ENCODE peak calls at places on chromosomes 12 and 14, in nine cellular contexts. One of them, this sample, is unnamed. For H3K4me1, the result is how much of the 10 kb centered on the place peaks cover.

GRCh38 chr12:96195845-96196451 is 1.8 kb downstream of the ELK3 start:
- DNase-seq in endodermal cell: peak
- DNase-seq in left ventricle myocardium inferior: no peak
- DNase-seq in GM12878: no peak
- DNase-seq in cardiac muscle cell: peak
- DNase-seq in tibial nerve: no peak
- DNase-seq in neural progenitor cell: peak
- DNase-seq in effector memory CD4-positive, alpha-beta T cell: no peak
- DNase-seq in Peyer's patch: peak
- DNase-seq in this sample: peak

GRCh38 chr12:88181881-88182280 is 39.8 kb downstream of the TMTC3 start:
- DNase-seq in effector memory CD4-positive, alpha-beta T cell: no peak
- DNase-seq in left ventricle myocardium inferior: no peak
- DNase-seq in Peyer's patch: no peak
- DNase-seq in cardiac muscle cell: no peak
- DNase-seq in neural progenitor cell: no peak
- DNase-seq in endodermal cell: no peak
- DNase-seq in GM12878: no peak
- DNase-seq in tibial nerve: no peak
- DNase-seq in this sample: no peak

GRCh38 chr12:32217354-32218310 is 111.0 kb downstream of the BICD1 start:
- DNase-seq in cardiac muscle cell: no peak
- DNase-seq in neural progenitor cell: no peak
- DNase-seq in GM12878: no peak
- DNase-seq in left ventricle myocardium inferior: no peak
- DNase-seq in tibial nerve: no peak
- DNase-seq in effector memory CD4-positive, alpha-beta T cell: no peak
- DNase-seq in Peyer's patch: no peak
- DNase-seq in endodermal cell: no peak
- DNase-seq in this sample: no peak

GRCh38 chr12:3129301-3130052 is 52.3 kb downstream of the TSPAN9 start:
- DNase-seq in endodermal cell: no peak
- DNase-seq in tibial nerve: no peak
- DNase-seq in cardiac muscle cell: no peak
- DNase-seq in Peyer's patch: no peak
- DNase-seq in GM12878: peak
- DNase-seq in left ventricle myocardium inferior: no peak
- DNase-seq in effector memory CD4-positive, alpha-beta T cell: no peak
- DNase-seq in neural progenitor cell: no peak
- DNase-seq in this sample: peak

GRCh38 chr12:108567388-108567787 is 5.0 kb downstream of the ISCU start:
- DNase-seq in left ventricle myocardium inferior: no peak
- DNase-seq in GM12878: no peak
- DNase-seq in neural progenitor cell: no peak
- DNase-seq in endodermal cell: no peak
- DNase-seq in Peyer's patch: no peak
- DNase-seq in cardiac muscle cell: no peak
- DNase-seq in effector memory CD4-positive, alpha-beta T cell: no peak
- DNase-seq in tibial nerve: no peak
- DNase-seq in this sample: no peak

GRCh38 chr12:113762155-113762848 is 203.8 kb downstream of the RBM19 start:
- DNase-seq in effector memory CD4-positive, alpha-beta T cell: no peak
- DNase-seq in left ventricle myocardium inferior: no peak
- DNase-seq in endodermal cell: peak
- DNase-seq in Peyer's patch: no peak
- DNase-seq in GM12878: no peak
- DNase-seq in cardiac muscle cell: no peak
- DNase-seq in neural progenitor cell: peak
- DNase-seq in tibial nerve: no peak
- DNase-seq in this sample: no peak

GRCh38 chr14:21070083-21070609 is at the start of gene ARHGEF40:
- DNase-seq in left ventricle myocardium inferior: peak
- DNase-seq in Peyer's patch: peak
- DNase-seq in neural progenitor cell: peak
- DNase-seq in GM12878: no peak
- DNase-seq in endodermal cell: peak
- DNase-seq in effector memory CD4-positive, alpha-beta T cell: no peak
- DNase-seq in tibial nerve: peak
- DNase-seq in cardiac muscle cell: peak
- DNase-seq in this sample: peak

GRCh38 chr12:6392499-6392898 is 8.5 kb downstream of the LTBR start:
- DNase-seq in effector memory CD4-positive, alpha-beta T cell: no peak
- DNase-seq in left ventricle myocardium inferior: no peak
- DNase-seq in tibial nerve: no peak
- DNase-seq in neural progenitor cell: no peak
- DNase-seq in cardiac muscle cell: peak
- DNase-seq in endodermal cell: no peak
- DNase-seq in Peyer's patch: no peak
- DNase-seq in GM12878: no peak
- DNase-seq in this sample: no peak

GRCh38 chr12:75120202-75120774 is 89.4 kb downstream of the KCNC2 start:
- DNase-seq in neural progenitor cell: no peak
- DNase-seq in endodermal cell: no peak
- DNase-seq in tibial nerve: no peak
- DNase-seq in Peyer's patch: no peak
- DNase-seq in cardiac muscle cell: no peak
- DNase-seq in left ventricle myocardium inferior: no peak
- DNase-seq in effector memory CD4-positive, alpha-beta T cell: no peak
- DNase-seq in GM12878: no peak
- DNase-seq in this sample: no peak

GRCh38 chr12:129201029-129201428 is 347.8 kb downstream of the GLT1D1 start:
- DNase-seq in effector memory CD4-positive, alpha-beta T cell: no peak
- DNase-seq in GM12878: no peak
- DNase-seq in Peyer's patch: no peak
- DNase-seq in left ventricle myocardium inferior: no peak
- DNase-seq in cardiac muscle cell: no peak
- DNase-seq in tibial nerve: no peak
- DNase-seq in neural progenitor cell: no peak
- DNase-seq in endodermal cell: peak
- DNase-seq in this sample: no peak

GRCh38 chr12:100688451-100688864 is 106.1 kb upstream of the ANO4 start:
- DNase-seq in GM12878: no peak
- DNase-seq in endodermal cell: no peak
- DNase-seq in effector memory CD4-positive, alpha-beta T cell: no peak
- DNase-seq in cardiac muscle cell: no peak
- DNase-seq in left ventricle myocardium inferior: no peak
- DNase-seq in tibial nerve: no peak
- DNase-seq in neural progenitor cell: no peak
- DNase-seq in Peyer's patch: no peak
- DNase-seq in this sample: no peak

GRCh38 chr12:65765436-65765813 is 58.9 kb upstream of the HMGA2 start:
- DNase-seq in Peyer's patch: no peak
- DNase-seq in tibial nerve: no peak
- DNase-seq in left ventricle myocardium inferior: no peak
- DNase-seq in cardiac muscle cell: no peak
- DNase-seq in effector memory CD4-positive, alpha-beta T cell: no peak
- DNase-seq in neural progenitor cell: no peak
- DNase-seq in GM12878: no peak
- DNase-seq in endodermal cell: no peak
- DNase-seq in this sample: no peak

GRCh38 chr14:36656769-36657408 is 4.8 kb upstream of the PAX9 start:
- DNase-seq in cardiac muscle cell: no peak
- DNase-seq in GM12878: no peak
- DNase-seq in neural progenitor cell: peak
- DNase-seq in effector memory CD4-positive, alpha-beta T cell: no peak
- DNase-seq in left ventricle myocardium inferior: no peak
- DNase-seq in Peyer's patch: no peak
- DNase-seq in endodermal cell: no peak
- DNase-seq in tibial nerve: no peak
- DNase-seq in this sample: no peak

GRCh38 chr12:130375888-130376287 is 38.2 kb downstream of the PIWIL1 start:
- DNase-seq in left ventricle myocardium inferior: no peak
- DNase-seq in effector memory CD4-positive, alpha-beta T cell: no peak
- DNase-seq in Peyer's patch: no peak
- DNase-seq in endodermal cell: no peak
- DNase-seq in GM12878: no peak
- DNase-seq in cardiac muscle cell: no peak
- DNase-seq in neural progenitor cell: no peak
- DNase-seq in tibial nerve: no peak
- DNase-seq in this sample: no peak

GRCh38 chr12:53949631-53950440 is 4.9 kb upstream of the HOXC12 start:
- DNase-seq in effector memory CD4-positive, alpha-beta T cell: no peak
- DNase-seq in endodermal cell: peak
- DNase-seq in Peyer's patch: no peak
- DNase-seq in tibial nerve: no peak
- DNase-seq in GM12878: no peak
- DNase-seq in left ventricle myocardium inferior: no peak
- DNase-seq in cardiac muscle cell: no peak
- DNase-seq in neural progenitor cell: no peak
- DNase-seq in this sample: no peak

GRCh38 chr14:74963178-74963704 is 7.8 kb upstream of the PGF start:
- DNase-seq in effector memory CD4-positive, alpha-beta T cell: no peak
- DNase-seq in Peyer's patch: no peak
- DNase-seq in left ventricle myocardium inferior: no peak
- DNase-seq in cardiac muscle cell: no peak
- DNase-seq in endodermal cell: no peak
- DNase-seq in GM12878: no peak
- DNase-seq in tibial nerve: no peak
- DNase-seq in neural progenitor cell: no peak
- DNase-seq in this sample: no peak

GRCh38 chr12:128852026-128852725 is 1.1 kb upstream of the GLT1D1 start:
- DNase-seq in Peyer's patch: no peak
- DNase-seq in neural progenitor cell: no peak
- DNase-seq in endodermal cell: no peak
- DNase-seq in GM12878: no peak
- DNase-seq in left ventricle myocardium inferior: no peak
- DNase-seq in cardiac muscle cell: no peak
- DNase-seq in tibial nerve: no peak
- DNase-seq in effector memory CD4-positive, alpha-beta T cell: no peak
- DNase-seq in this sample: no peak

GRCh38 chr12:121858662-121859572 is at the start of gene HPD:
- DNase-seq in cardiac muscle cell: no peak
- DNase-seq in GM12878: no peak
- DNase-seq in tibial nerve: peak
- DNase-seq in neural progenitor cell: peak
- DNase-seq in left ventricle myocardium inferior: peak
- DNase-seq in endodermal cell: peak
- DNase-seq in effector memory CD4-positive, alpha-beta T cell: no peak
- DNase-seq in Peyer's patch: no peak
- DNase-seq in this sample: no peak

GRCh38 chr14:71155743-71156142 is 248.5 kb downstream of the PCNX1 start:
- DNase-seq in tibial nerve: no peak
- DNase-seq in effector memory CD4-positive, alpha-beta T cell: no peak
- DNase-seq in left ventricle myocardium inferior: no peak
- DNase-seq in neural progenitor cell: no peak
- DNase-seq in Peyer's patch: no peak
- DNase-seq in GM12878: no peak
- DNase-seq in cardiac muscle cell: no peak
- DNase-seq in endodermal cell: no peak
- DNase-seq in this sample: no peak

GRCh38 chr14:101950516-101951215 is 13.7 kb upstream of the DYNC1H1 start:
- DNase-seq in cardiac muscle cell: no peak
- DNase-seq in Peyer's patch: no peak
- DNase-seq in left ventricle myocardium inferior: no peak
- DNase-seq in endodermal cell: no peak
- DNase-seq in effector memory CD4-positive, alpha-beta T cell: no peak
- DNase-seq in GM12878: no peak
- DNase-seq in neural progenitor cell: no peak
- DNase-seq in tibial nerve: no peak
- DNase-seq in this sample: no peak

GRCh38 chr12:52539024-52539820 is 13.7 kb downstream of the KRT71 start:
- DNase-seq in Peyer's patch: no peak
- DNase-seq in tibial nerve: no peak
- DNase-seq in effector memory CD4-positive, alpha-beta T cell: no peak
- DNase-seq in neural progenitor cell: no peak
- DNase-seq in endodermal cell: no peak
- DNase-seq in cardiac muscle cell: no peak
- DNase-seq in left ventricle myocardium inferior: no peak
- DNase-seq in GM12878: no peak
- DNase-seq in this sample: no peak

GRCh38 chr12:67364228-67364627 is 95.1 kb downstream of the CAND1 start:
- DNase-seq in Peyer's patch: no peak
- DNase-seq in tibial nerve: no peak
- DNase-seq in effector memory CD4-positive, alpha-beta T cell: no peak
- DNase-seq in GM12878: no peak
- DNase-seq in endodermal cell: peak
- DNase-seq in left ventricle myocardium inferior: no peak
- DNase-seq in neural progenitor cell: no peak
- DNase-seq in cardiac muscle cell: no peak
- DNase-seq in this sample: no peak

GRCh38 chr12:29102739-29103138 is 46.3 kb upstream of the FAR2 start:
- DNase-seq in cardiac muscle cell: no peak
- DNase-seq in GM12878: no peak
- DNase-seq in Peyer's patch: no peak
- DNase-seq in tibial nerve: no peak
- DNase-seq in neural progenitor cell: no peak
- DNase-seq in endodermal cell: no peak
- DNase-seq in effector memory CD4-positive, alpha-beta T cell: no peak
- DNase-seq in left ventricle myocardium inferior: no peak
- DNase-seq in this sample: peak
- H3K4me1 ChIP-seq in cardiac muscle cell: under half
- H3K4me1 ChIP-seq in GM12878: under half
- H3K4me1 ChIP-seq in Peyer's patch: under half
- H3K4me1 ChIP-seq in tibial nerve: under half
- H3K4me1 ChIP-seq in neural progenitor cell: under half
- H3K4me1 ChIP-seq in endodermal cell: under half
- H3K4me1 ChIP-seq in effector memory CD4-positive, alpha-beta T cell: under half
- H3K4me1 ChIP-seq in left ventricle myocardium inferior: under half
- H3K4me1 ChIP-seq in this sample: under half

GRCh38 chr14:54567634-54568561 is 970 bp downstream of the SAMD4A start:
- DNase-seq in Peyer's patch: peak
- DNase-seq in GM12878: no peak
- DNase-seq in neural progenitor cell: peak
- DNase-seq in cardiac muscle cell: peak
- DNase-seq in effector memory CD4-positive, alpha-beta T cell: peak
- DNase-seq in left ventricle myocardium inferior: peak
- DNase-seq in endodermal cell: peak
- DNase-seq in tibial nerve: peak
- DNase-seq in this sample: peak
- H3K4me1 ChIP-seq in Peyer's patch: under half
- H3K4me1 ChIP-seq in GM12878: under half
- H3K4me1 ChIP-seq in neural progenitor cell: under half
- H3K4me1 ChIP-seq in cardiac muscle cell: under half
- H3K4me1 ChIP-seq in effector memory CD4-positive, alpha-beta T cell: under half
- H3K4me1 ChIP-seq in left ventricle myocardium inferior: half or more
- H3K4me1 ChIP-seq in endodermal cell: under half
- H3K4me1 ChIP-seq in tibial nerve: under half
- H3K4me1 ChIP-seq in this sample: under half

DNA sequence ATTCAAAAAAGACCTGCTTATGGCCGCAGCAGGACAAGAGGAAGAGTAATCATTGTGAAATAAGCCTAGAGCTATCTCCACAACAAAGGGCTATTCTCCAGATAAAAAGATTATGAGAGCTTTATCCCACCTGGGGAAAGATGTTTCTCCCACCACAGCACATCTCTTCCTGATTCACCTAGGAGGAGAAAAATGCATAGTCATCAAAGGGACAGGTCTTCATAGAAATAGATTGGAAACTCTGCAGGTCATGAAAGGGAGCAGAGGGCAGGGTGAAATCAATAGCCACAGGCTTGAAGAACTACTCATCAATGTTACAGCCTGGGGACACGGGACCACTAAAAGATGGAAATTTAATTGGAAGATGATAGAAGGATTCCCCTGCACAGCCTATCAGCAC is 453.8 kb upstream of the TMEM132C start:
- DNase-seq in cardiac muscle cell: no peak
- DNase-seq in effector memory CD4-positive, alpha-beta T cell: no peak
- DNase-seq in GM12878: no peak
- DNase-seq in neural progenitor cell: no peak
- DNase-seq in Peyer's patch: no peak
- DNase-seq in tibial nerve: no peak
- DNase-seq in left ventricle myocardium inferior: no peak
- DNase-seq in endodermal cell: no peak
- DNase-seq in this sample: no peak
- H3K4me1 ChIP-seq in cardiac muscle cell: under half
- H3K4me1 ChIP-seq in effector memory CD4-positive, alpha-beta T cell: under half
- H3K4me1 ChIP-seq in GM12878: under half
- H3K4me1 ChIP-seq in neural progenitor cell: under half
- H3K4me1 ChIP-seq in Peyer's patch: under half
- H3K4me1 ChIP-seq in tibial nerve: under half
- H3K4me1 ChIP-seq in left ventricle myocardium inferior: under half
- H3K4me1 ChIP-seq in endodermal cell: under half
- H3K4me1 ChIP-seq in this sample: under half

GRCh38 chr12:89368386-89368785 is 16.1 kb upstream of the DUSP6 start:
- DNase-seq in GM12878: no peak
- DNase-seq in effector memory CD4-positive, alpha-beta T cell: no peak
- DNase-seq in cardiac muscle cell: no peak
- DNase-seq in neural progenitor cell: no peak
- DNase-seq in Peyer's patch: no peak
- DNase-seq in tibial nerve: no peak
- DNase-seq in left ventricle myocardium inferior: no peak
- DNase-seq in endodermal cell: no peak
- DNase-seq in this sample: no peak
- H3K4me1 ChIP-seq in GM12878: under half
- H3K4me1 ChIP-seq in effector memory CD4-positive, alpha-beta T cell: under half
- H3K4me1 ChIP-seq in cardiac muscle cell: under half
- H3K4me1 ChIP-seq in neural progenitor cell: under half
- H3K4me1 ChIP-seq in Peyer's patch: under half
- H3K4me1 ChIP-seq in tibial nerve: under half
- H3K4me1 ChIP-seq in left ventricle myocardium inferior: under half
- H3K4me1 ChIP-seq in endodermal cell: under half
- H3K4me1 ChIP-seq in this sample: under half